ENCODE peak calls at places on chromosomes 12 and 14, in six cellular contexts. X is H1, Y is GM12891, Z is HepG2, J is GM12878, G is K562. C is an unnamed sample.
A peak's percentile ranks its signal among the peaks of the same experiment; 100 is the strongest.

GRCh38 chr12:131459666-131460365 is 251.1 kb upstream of the SFSWAP start:
- DNase-seq in Z (no peak), Y (no peak), X (no peak), J (no peak), G (no peak), C (no peak)

GRCh38 chr12:40864891-40865290 is 172.7 kb downstream of the CNTN1 start:
- DNase-seq in Z (no peak), Y (no peak), J (no peak), G (no peak), X (no peak), C (no peak)

GRCh38 chr14:38297681-38298080 is 41.8 kb upstream of the CLEC14A start:
- DNase-seq in Y (no peak), G (no peak), X (no peak), J (no peak), Z (no peak), C (no peak)

GRCh38 chr14:106605548-106606448 is 1079.4 kb downstream of the TMEM121 start:
- DNase-seq in J (peak; percentile 21), Y (peak; percentile 56), Z (peak; percentile 31), X (no peak), G (peak; percentile 58), C (peak; percentile 60)

GRCh38 chr12:62724947-62725447 is 210.0 kb downstream of the PPM1H start:
- DNase-seq in X (peak; percentile 73), Y (no peak), G (peak; percentile 29), Z (peak; percentile 6), J (no peak), C (no peak)

GRCh38 chr12:42812086-42812485 is 222.5 kb upstream of the PRICKLE1 start:
- DNase-seq in Z (no peak), G (no peak), Y (no peak), J (no peak), X (no peak), C (no peak)

GRCh38 chr14:22852940-22853767 is 16.8 kb downstream of the MMP14 start:
- DNase-seq in J (peak; percentile 63), X (no peak), G (peak; percentile 88), Z (peak; percentile 86), Y (peak; percentile 76), C (no peak)

GRCh38 chr14:46840971-46841729 is 189.6 kb upstream of the RPL10L start:
- DNase-seq in G (no peak), Y (no peak), Z (no peak), J (no peak), X (no peak), C (no peak)

GRCh38 chr14:21036746-21037145 is 2.1 kb upstream of the RNASE13 start:
- DNase-seq in J (no peak), Y (no peak), X (no peak), G (no peak), Z (no peak), C (no peak)

GRCh38 chr12:77954156-77954555 is 123.5 kb downstream of the NAV3 start:
- DNase-seq in Y (no peak), J (no peak), Z (no peak), X (no peak), G (no peak), C (no peak)

GRCh38 chr14:73283592-73284379 is 46.5 kb downstream of the PAPLN start:
- DNase-seq in G (no peak), X (peak; percentile 44), J (no peak), Y (no peak), Z (no peak), C (no peak)

GRCh38 chr12:68611094-68611818 is 557 bp downstream of the RAP1B start:
- DNase-seq in Z (no peak), X (no peak), G (peak; percentile 75), J (no peak), Y (peak; percentile 34), C (peak; percentile 34)
- TF ChIP-seq POLR2A in Z (no peak), X (no peak), G (no peak), J (no peak), Y (peak; percentile 39), C (no peak)

DNA sequence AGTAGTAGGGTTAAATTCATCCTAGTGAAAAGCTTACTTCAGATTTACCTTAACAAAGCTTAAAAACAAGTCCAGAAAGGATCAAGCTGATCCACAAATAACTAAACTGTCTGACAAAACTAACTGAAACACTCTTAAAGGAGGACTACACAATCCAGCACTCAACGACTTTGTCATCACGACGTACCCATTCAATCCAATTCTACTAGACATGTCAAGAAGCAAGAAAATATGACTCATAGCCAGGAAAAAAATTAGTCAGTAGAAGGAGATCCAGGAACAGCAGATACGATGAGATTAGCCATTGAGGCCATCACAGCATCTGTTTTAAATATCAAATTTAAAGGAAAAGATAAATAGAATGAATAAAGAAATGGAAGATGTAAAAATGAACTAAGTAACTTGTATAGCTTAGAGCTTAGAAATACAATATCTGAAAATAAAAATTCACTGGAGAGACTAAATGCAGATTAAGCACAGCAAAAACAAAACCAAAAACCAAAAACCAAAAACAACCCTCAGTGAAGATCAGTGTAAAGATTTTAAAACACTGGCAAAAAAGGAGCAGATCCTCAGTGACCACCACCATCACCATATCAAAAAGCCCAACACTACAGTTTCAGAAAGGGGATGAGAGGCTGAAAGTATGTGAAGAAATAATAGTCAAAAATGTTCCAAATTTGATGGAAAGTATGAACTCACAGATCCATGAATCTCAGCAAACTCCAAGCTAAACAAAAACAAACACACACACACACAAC is 95.0 kb upstream of the CCND2 start:
- DNase-seq in J (no peak), G (no peak), X (no peak), Y (no peak), Z (no peak), C (no peak)
- TF ChIP-seq TAF1 in J (no peak), G (no peak), X (no peak), Y (no peak), Z (no peak), C (no peak)

GRCh38 chr12:2034633-2035420 is 18.0 kb upstream of the CACNA1C start:
- DNase-seq in Z (peak; percentile 50), X (peak; percentile 67), J (peak; percentile 12), G (peak; percentile 88), Y (peak; percentile 88), C (peak; percentile 84)
- TF ChIP-seq POLR2A in Z (no peak), X (no peak), J (peak; percentile 40), G (no peak), Y (no peak), C (no peak)

GRCh38 chr12:53843545-53843944 is 91.8 kb upstream of the CISTR start:
- DNase-seq in X (no peak), G (no peak), Z (no peak), J (no peak), Y (no peak), C (no peak)
- TF ChIP-seq TAF1 in X (no peak), G (no peak), Z (no peak), J (no peak), Y (no peak), C (no peak)

GRCh38 chr12:92365836-92366235 is 220.2 kb upstream of the BTG1 start:
- DNase-seq in Z (no peak), G (no peak), X (no peak), J (no peak), Y (no peak), C (no peak)

GRCh38 chr12:92362109-92362508 is 216.5 kb upstream of the BTG1 start:
- DNase-seq in X (no peak), Z (no peak), J (no peak), G (no peak), Y (no peak), C (no peak)

GRCh38 chr12:92365333-92365732 is 219.7 kb upstream of the BTG1 start:
- DNase-seq in Z (no peak), X (no peak), Y (no peak), J (peak; percentile 43), G (no peak), C (no peak)

GRCh38 chr12:92362785-92363184 is 217.1 kb upstream of the BTG1 start:
- DNase-seq in Z (no peak), Y (no peak), J (peak; percentile 86), G (no peak), X (no peak), C (no peak)

GRCh38 chr12:92363295-92364146 is 217.9 kb upstream of the BTG1 start:
- DNase-seq in Z (no peak), G (no peak), Y (no peak), X (no peak), J (peak; percentile 96), C (no peak)
- TF ChIP-seq POLR2A in Z (no peak), G (no peak), Y (peak; percentile 81), X (no peak), J (peak; percentile 83), C (peak; percentile 80)

GRCh38 chr14:55581011-55581806 is 1.2 kb downstream of the KTN1 start:
- DNase-seq in J (no peak), Z (peak; percentile 23), G (peak; percentile 15), Y (no peak), X (no peak), C (peak; percentile 2)
- TF ChIP-seq TAF1 in J (no peak), Z (no peak), G (no peak), Y (no peak), X (peak; percentile 9), C (no peak)

C was measured in GM12892.